ENCODE peak calls at places on chromosomes 11 and 22, in four cellular contexts. G is A549, P is globus pallidus, U is NCI-H2029. T is an unnamed sample.

GRCh38 chr11:12174145-12175143 is 64.1 kb downstream of the MICAL2 start:
- DNase-seq in U (no peak), G (no peak), P (no peak), T (no peak)

GRCh38 chr11:111602865-111603632 is 800 bp downstream of the SIK2 start:
- DNase-seq in G (peak; percentile 7), P (peak; percentile 69), U (peak; percentile 17), T (peak; percentile 30)

GRCh38 chr22:47221840-47222615 is 459.6 kb downstream of the TBC1D22A start:
- DNase-seq in P (peak; percentile 31), U (no peak), G (no peak), T (peak; percentile 42)

GRCh38 chr11:46445887-46446286 is 54.3 kb upstream of the CHRM4 start:
- DNase-seq in G (no peak), U (no peak), P (no peak), T (no peak)

GRCh38 chr11:116932182-116932581 is 94.8 kb upstream of the APOA1 start:
- DNase-seq in P (no peak), G (no peak), U (no peak), T (no peak)

GRCh38 chr22:47209547-47210023 is 447.1 kb downstream of the TBC1D22A start:
- DNase-seq in U (no peak), P (no peak), G (no peak), T (no peak)

GRCh38 chr11:11250470-11250869 is 102.6 kb downstream of the CSNK2A3 start:
- DNase-seq in U (no peak), P (no peak), G (no peak), T (no peak)

GRCh38 chr22:20131593-20131855 is at the start of gene ZDHHC8:
- DNase-seq in G (no peak), U (no peak), P (no peak), T (no peak)

GRCh38 chr11:135033545-135033944 is 621.5 kb upstream of the B3GAT1 start:
- DNase-seq in U (peak; percentile 17), G (peak; percentile 2), P (peak; percentile 60), T (peak; percentile 30)

GRCh38 chr11:120520091-120520822 is 8.7 kb downstream of the GRIK4 start:
- DNase-seq in G (no peak), U (no peak), P (no peak), T (no peak)

GRCh38 chr11:70678931-70679900 is 280.9 kb downstream of the CTTN start:
- DNase-seq in G (no peak), P (no peak), U (no peak), T (no peak)

GRCh38 chr11:132439711-132440300 is 1069.4 kb downstream of the NTM start:
- DNase-seq in P (no peak), U (no peak), G (no peak), T (no peak)

GRCh38 chr11:130634981-130635473 is 186.6 kb downstream of the ADAMTS15 start:
- DNase-seq in U (peak; percentile 77), G (peak; percentile 27), P (no peak), T (no peak)

GRCh38 chr11:86692317-86692716 is 19.9 kb upstream of the ME3 start:
- DNase-seq in U (no peak), G (no peak), P (no peak), T (no peak)

GRCh38 chr11:69912911-69913451 is 93.8 kb upstream of the FGF3 start:
- DNase-seq in U (no peak), P (no peak), G (peak; percentile 36), T (no peak)

GRCh38 chr11:3169235-3169951 is 4.3 kb upstream of the OSBPL5 start:
- DNase-seq in G (peak; percentile 31), U (no peak), P (peak; percentile 17), T (no peak)

GRCh38 chr11:10993186-10993585 is 135.3 kb upstream of the ZBED5 start:
- DNase-seq in P (no peak), U (no peak), G (no peak), T (no peak)

GRCh38 chr11:61011950-61012830 is 40.7 kb downstream of the CD6 start:
- DNase-seq in G (no peak), U (no peak), P (peak; percentile 27), T (no peak)

GRCh38 chr11:113885897-113886296 is 10.5 kb upstream of the USP28 start:
- DNase-seq in U (no peak), G (no peak), P (no peak), T (no peak)

GRCh38 chr11:19344661-19345518 is 104.1 kb upstream of the E2F8 start:
- DNase-seq in G (peak; percentile 10), P (peak; percentile 70), U (peak; percentile 39), T (peak; percentile 55)

GRCh38 chr22:44091021-44091721 is 67.1 kb downstream of the PARVB start:
- DNase-seq in G (peak; percentile 22), P (no peak), U (no peak), T (no peak)

GRCh38 chr11:71206186-71206585 is 46.2 kb downstream of the SHANK2 start:
- DNase-seq in G (no peak), U (no peak), P (no peak), T (no peak)

GRCh38 chr22:50697667-50698506 is 25.3 kb downstream of the SHANK3 start:
- DNase-seq in G (no peak), P (no peak), U (no peak), T (no peak)

GRCh38 chr11:132824642-132825041 is 707.7 kb downstream of the OPCML start:
- DNase-seq in P (no peak), G (no peak), U (no peak), T (no peak)

GRCh38 chr11:11748706-11749365 is 92.9 kb upstream of the USP47 start:
- DNase-seq in P (no peak), U (no peak), G (no peak), T (no peak)

GRCh38 chr11:130609121-130610035 is 160.9 kb downstream of the ADAMTS15 start:
- DNase-seq in P (no peak), U (no peak), G (no peak), T (no peak)

GRCh38 chr22:43331698-43332097 is 11.5 kb downstream of the SCUBE1 start:
- DNase-seq in P (no peak), U (no peak), G (no peak), T (no peak)